ENCODE peak calls at places on chromosomes 16 and 17, in nine cellular contexts. One of them, this sample, is unnamed.

GRCh38 chr17:40106760-40107265 is 6.4 kb upstream of the NR1D1 start:
- DNase-seq in COR-L47: no peak
- DNase-seq in stimulated activated CD8-positive, alpha-beta memory T cell treated with anti-CD3 and anti-CD28 coated beads, Interleukin-4, amount 100 ng/mL, for 48 hours: no peak
- DNase-seq in nucleus accumbens: no peak
- DNase-seq in NCI-H1105: no peak
- DNase-seq in epithelial cell of esophagus: no peak
- DNase-seq in activated T-cell treated with anti-CD3 and anti-CD28 coated beads, Interleukin-2, amount 50 U/mL, for 4 hours: no peak
- DNase-seq in iris pigment epithelial cell: no peak
- DNase-seq in fibroblast of lung: peak; percentile 53
- DNase-seq in this sample: no peak

GRCh38 chr17:71438631-71439146 is 682.1 kb upstream of the SOX9 start:
- DNase-seq in NCI-H1105: peak; percentile 7
- DNase-seq in activated T-cell treated with anti-CD3 and anti-CD28 coated beads, Interleukin-2, amount 50 U/mL, for 4 hours: no peak
- DNase-seq in stimulated activated CD8-positive, alpha-beta memory T cell treated with anti-CD3 and anti-CD28 coated beads, Interleukin-4, amount 100 ng/mL, for 48 hours: no peak
- DNase-seq in fibroblast of lung: peak; percentile 97
- DNase-seq in epithelial cell of esophagus: peak; percentile 96
- DNase-seq in nucleus accumbens: no peak
- DNase-seq in iris pigment epithelial cell: peak; percentile 96
- DNase-seq in COR-L47: peak; percentile 4
- DNase-seq in this sample: peak; percentile 99

GRCh38 chr16:10511829-10512228 is 68.6 kb downstream of the EMP2 start:
- DNase-seq in iris pigment epithelial cell: no peak
- DNase-seq in epithelial cell of esophagus: peak; percentile 49
- DNase-seq in activated T-cell treated with anti-CD3 and anti-CD28 coated beads, Interleukin-2, amount 50 U/mL, for 4 hours: no peak
- DNase-seq in fibroblast of lung: no peak
- DNase-seq in NCI-H1105: no peak
- DNase-seq in stimulated activated CD8-positive, alpha-beta memory T cell treated with anti-CD3 and anti-CD28 coated beads, Interleukin-4, amount 100 ng/mL, for 48 hours: peak; percentile 41
- DNase-seq in COR-L47: no peak
- DNase-seq in nucleus accumbens: no peak
- DNase-seq in this sample: no peak

GRCh38 chr16:66970775-66971725 is 10.0 kb downstream of the CES3 start:
- DNase-seq in iris pigment epithelial cell: peak; percentile 74
- DNase-seq in stimulated activated CD8-positive, alpha-beta memory T cell treated with anti-CD3 and anti-CD28 coated beads, Interleukin-4, amount 100 ng/mL, for 48 hours: no peak
- DNase-seq in COR-L47: no peak
- DNase-seq in epithelial cell of esophagus: peak; percentile 43
- DNase-seq in nucleus accumbens: no peak
- DNase-seq in NCI-H1105: no peak
- DNase-seq in fibroblast of lung: no peak
- DNase-seq in activated T-cell treated with anti-CD3 and anti-CD28 coated beads, Interleukin-2, amount 50 U/mL, for 4 hours: no peak
- DNase-seq in this sample: peak; percentile 91

GRCh38 chr17:75769536-75769935 is 4.5 kb upstream of the GALK1 start:
- DNase-seq in fibroblast of lung: no peak
- DNase-seq in COR-L47: no peak
- DNase-seq in iris pigment epithelial cell: no peak
- DNase-seq in stimulated activated CD8-positive, alpha-beta memory T cell treated with anti-CD3 and anti-CD28 coated beads, Interleukin-4, amount 100 ng/mL, for 48 hours: no peak
- DNase-seq in nucleus accumbens: no peak
- DNase-seq in epithelial cell of esophagus: no peak
- DNase-seq in NCI-H1105: no peak
- DNase-seq in activated T-cell treated with anti-CD3 and anti-CD28 coated beads, Interleukin-2, amount 50 U/mL, for 4 hours: no peak
- DNase-seq in this sample: no peak

GRCh38 chr16:79848739-79849518 is 248.4 kb upstream of the MAF start:
- DNase-seq in iris pigment epithelial cell: no peak
- DNase-seq in fibroblast of lung: no peak
- DNase-seq in activated T-cell treated with anti-CD3 and anti-CD28 coated beads, Interleukin-2, amount 50 U/mL, for 4 hours: no peak
- DNase-seq in epithelial cell of esophagus: peak; percentile 73
- DNase-seq in COR-L47: no peak
- DNase-seq in NCI-H1105: no peak
- DNase-seq in stimulated activated CD8-positive, alpha-beta memory T cell treated with anti-CD3 and anti-CD28 coated beads, Interleukin-4, amount 100 ng/mL, for 48 hours: no peak
- DNase-seq in nucleus accumbens: no peak
- DNase-seq in this sample: no peak

GRCh38 chr16:86924537-86924936 is 346.2 kb downstream of the FOXL1 start:
- DNase-seq in nucleus accumbens: no peak
- DNase-seq in COR-L47: no peak
- DNase-seq in fibroblast of lung: peak; percentile 80
- DNase-seq in stimulated activated CD8-positive, alpha-beta memory T cell treated with anti-CD3 and anti-CD28 coated beads, Interleukin-4, amount 100 ng/mL, for 48 hours: no peak
- DNase-seq in activated T-cell treated with anti-CD3 and anti-CD28 coated beads, Interleukin-2, amount 50 U/mL, for 4 hours: no peak
- DNase-seq in NCI-H1105: no peak
- DNase-seq in iris pigment epithelial cell: peak; percentile 77
- DNase-seq in epithelial cell of esophagus: peak; percentile 62
- DNase-seq in this sample: peak; percentile 81

GRCh38 chr17:76569607-76570279 is 15.9 kb downstream of the ST6GALNAC2 start:
- DNase-seq in COR-L47: no peak
- DNase-seq in NCI-H1105: no peak
- DNase-seq in activated T-cell treated with anti-CD3 and anti-CD28 coated beads, Interleukin-2, amount 50 U/mL, for 4 hours: no peak
- DNase-seq in epithelial cell of esophagus: no peak
- DNase-seq in stimulated activated CD8-positive, alpha-beta memory T cell treated with anti-CD3 and anti-CD28 coated beads, Interleukin-4, amount 100 ng/mL, for 48 hours: no peak
- DNase-seq in fibroblast of lung: no peak
- DNase-seq in nucleus accumbens: peak; percentile 30
- DNase-seq in iris pigment epithelial cell: no peak
- DNase-seq in this sample: no peak

GRCh38 chr16:51968756-51969155 is 578.2 kb downstream of the TOX3 start:
- DNase-seq in fibroblast of lung: peak; percentile 53
- DNase-seq in epithelial cell of esophagus: no peak
- DNase-seq in COR-L47: no peak
- DNase-seq in iris pigment epithelial cell: peak; percentile 47
- DNase-seq in nucleus accumbens: no peak
- DNase-seq in activated T-cell treated with anti-CD3 and anti-CD28 coated beads, Interleukin-2, amount 50 U/mL, for 4 hours: no peak
- DNase-seq in stimulated activated CD8-positive, alpha-beta memory T cell treated with anti-CD3 and anti-CD28 coated beads, Interleukin-4, amount 100 ng/mL, for 48 hours: no peak
- DNase-seq in NCI-H1105: no peak
- DNase-seq in this sample: no peak

GRCh38 chr17:39402279-39402889 is 958 bp upstream of the FBXL20 start:
- DNase-seq in COR-L47: peak; percentile 93
- DNase-seq in nucleus accumbens: peak; percentile 70
- DNase-seq in iris pigment epithelial cell: peak; percentile 95
- DNase-seq in stimulated activated CD8-positive, alpha-beta memory T cell treated with anti-CD3 and anti-CD28 coated beads, Interleukin-4, amount 100 ng/mL, for 48 hours: peak; percentile 95
- DNase-seq in fibroblast of lung: peak; percentile 91
- DNase-seq in epithelial cell of esophagus: peak; percentile 97
- DNase-seq in NCI-H1105: peak; percentile 93
- DNase-seq in activated T-cell treated with anti-CD3 and anti-CD28 coated beads, Interleukin-2, amount 50 U/mL, for 4 hours: peak; percentile 75
- DNase-seq in this sample: peak; percentile 98

GRCh38 chr16:749010-749409 is 8.2 kb upstream of the CIAO3 start:
- DNase-seq in COR-L47: no peak
- DNase-seq in NCI-H1105: no peak
- DNase-seq in activated T-cell treated with anti-CD3 and anti-CD28 coated beads, Interleukin-2, amount 50 U/mL, for 4 hours: no peak
- DNase-seq in iris pigment epithelial cell: peak; percentile 78
- DNase-seq in fibroblast of lung: peak; percentile 55
- DNase-seq in nucleus accumbens: no peak
- DNase-seq in epithelial cell of esophagus: peak; percentile 69
- DNase-seq in stimulated activated CD8-positive, alpha-beta memory T cell treated with anti-CD3 and anti-CD28 coated beads, Interleukin-4, amount 100 ng/mL, for 48 hours: no peak
- DNase-seq in this sample: peak; percentile 50

GRCh38 chr17:44343510-44344209 is 1.4 kb upstream of the GRN start:
- DNase-seq in fibroblast of lung: no peak
- DNase-seq in activated T-cell treated with anti-CD3 and anti-CD28 coated beads, Interleukin-2, amount 50 U/mL, for 4 hours: no peak
- DNase-seq in NCI-H1105: no peak
- DNase-seq in nucleus accumbens: no peak
- DNase-seq in iris pigment epithelial cell: no peak
- DNase-seq in epithelial cell of esophagus: no peak
- DNase-seq in stimulated activated CD8-positive, alpha-beta memory T cell treated with anti-CD3 and anti-CD28 coated beads, Interleukin-4, amount 100 ng/mL, for 48 hours: no peak
- DNase-seq in COR-L47: no peak
- DNase-seq in this sample: no peak

GRCh38 chr17:65181237-65182061 is 44.3 kb downstream of the RGS9 start:
- DNase-seq in NCI-H1105: no peak
- DNase-seq in epithelial cell of esophagus: no peak
- DNase-seq in iris pigment epithelial cell: no peak
- DNase-seq in nucleus accumbens: no peak
- DNase-seq in fibroblast of lung: no peak
- DNase-seq in activated T-cell treated with anti-CD3 and anti-CD28 coated beads, Interleukin-2, amount 50 U/mL, for 4 hours: no peak
- DNase-seq in stimulated activated CD8-positive, alpha-beta memory T cell treated with anti-CD3 and anti-CD28 coated beads, Interleukin-4, amount 100 ng/mL, for 48 hours: peak; percentile 71
- DNase-seq in COR-L47: no peak
- DNase-seq in this sample: no peak

GRCh38 chr16:47732122-47732805 is 271.1 kb downstream of the PHKB start:
- DNase-seq in activated T-cell treated with anti-CD3 and anti-CD28 coated beads, Interleukin-2, amount 50 U/mL, for 4 hours: no peak
- DNase-seq in stimulated activated CD8-positive, alpha-beta memory T cell treated with anti-CD3 and anti-CD28 coated beads, Interleukin-4, amount 100 ng/mL, for 48 hours: no peak
- DNase-seq in nucleus accumbens: no peak
- DNase-seq in fibroblast of lung: peak; percentile 94
- DNase-seq in COR-L47: no peak
- DNase-seq in epithelial cell of esophagus: peak; percentile 84
- DNase-seq in NCI-H1105: no peak
- DNase-seq in iris pigment epithelial cell: peak; percentile 95
- DNase-seq in this sample: peak; percentile 89

GRCh38 chr17:28895794-28896447 is 1.6 kb downstream of the FLOT2 start:
- DNase-seq in COR-L47: no peak
- DNase-seq in iris pigment epithelial cell: no peak
- DNase-seq in epithelial cell of esophagus: no peak
- DNase-seq in NCI-H1105: no peak
- DNase-seq in nucleus accumbens: no peak
- DNase-seq in stimulated activated CD8-positive, alpha-beta memory T cell treated with anti-CD3 and anti-CD28 coated beads, Interleukin-4, amount 100 ng/mL, for 48 hours: no peak
- DNase-seq in fibroblast of lung: no peak
- DNase-seq in activated T-cell treated with anti-CD3 and anti-CD28 coated beads, Interleukin-2, amount 50 U/mL, for 4 hours: no peak
- DNase-seq in this sample: no peak

GRCh38 chr17:75604034-75604695 is 16.6 kb downstream of the MYO15B start:
- DNase-seq in NCI-H1105: no peak
- DNase-seq in epithelial cell of esophagus: peak; percentile 47
- DNase-seq in activated T-cell treated with anti-CD3 and anti-CD28 coated beads, Interleukin-2, amount 50 U/mL, for 4 hours: no peak
- DNase-seq in stimulated activated CD8-positive, alpha-beta memory T cell treated with anti-CD3 and anti-CD28 coated beads, Interleukin-4, amount 100 ng/mL, for 48 hours: no peak
- DNase-seq in fibroblast of lung: no peak
- DNase-seq in COR-L47: no peak
- DNase-seq in nucleus accumbens: no peak
- DNase-seq in iris pigment epithelial cell: no peak
- DNase-seq in this sample: no peak

GRCh38 chr17:67718325-67718941 is 697 bp downstream of the NOL11 start:
- DNase-seq in fibroblast of lung: peak; percentile 13
- DNase-seq in activated T-cell treated with anti-CD3 and anti-CD28 coated beads, Interleukin-2, amount 50 U/mL, for 4 hours: peak; percentile 15
- DNase-seq in NCI-H1105: peak; percentile 11
- DNase-seq in iris pigment epithelial cell: peak; percentile 41
- DNase-seq in epithelial cell of esophagus: peak; percentile 51
- DNase-seq in stimulated activated CD8-positive, alpha-beta memory T cell treated with anti-CD3 and anti-CD28 coated beads, Interleukin-4, amount 100 ng/mL, for 48 hours: peak; percentile 64
- DNase-seq in COR-L47: no peak
- DNase-seq in nucleus accumbens: no peak
- DNase-seq in this sample: peak; percentile 84

GRCh38 chr16:19980866-19981265 is 92.8 kb downstream of the GPR139 start:
- DNase-seq in fibroblast of lung: no peak
- DNase-seq in COR-L47: no peak
- DNase-seq in nucleus accumbens: no peak
- DNase-seq in iris pigment epithelial cell: peak; percentile 22
- DNase-seq in stimulated activated CD8-positive, alpha-beta memory T cell treated with anti-CD3 and anti-CD28 coated beads, Interleukin-4, amount 100 ng/mL, for 48 hours: no peak
- DNase-seq in activated T-cell treated with anti-CD3 and anti-CD28 coated beads, Interleukin-2, amount 50 U/mL, for 4 hours: no peak
- DNase-seq in epithelial cell of esophagus: no peak
- DNase-seq in NCI-H1105: no peak
- DNase-seq in this sample: peak; percentile 10

GRCh38 chr17:41547921-41548843 is 20.1 kb upstream of the KRT19 start:
- DNase-seq in nucleus accumbens: no peak
- DNase-seq in fibroblast of lung: peak; percentile 94
- DNase-seq in epithelial cell of esophagus: peak; percentile 99
- DNase-seq in stimulated activated CD8-positive, alpha-beta memory T cell treated with anti-CD3 and anti-CD28 coated beads, Interleukin-4, amount 100 ng/mL, for 48 hours: peak; percentile 84
- DNase-seq in iris pigment epithelial cell: peak; percentile 98
- DNase-seq in activated T-cell treated with anti-CD3 and anti-CD28 coated beads, Interleukin-2, amount 50 U/mL, for 4 hours: peak; percentile 39
- DNase-seq in COR-L47: no peak
- DNase-seq in NCI-H1105: no peak
- DNase-seq in this sample: peak; percentile 98

GRCh38 chr16:11985250-11985649 is 8.7 kb downstream of the SNX29 start:
- DNase-seq in stimulated activated CD8-positive, alpha-beta memory T cell treated with anti-CD3 and anti-CD28 coated beads, Interleukin-4, amount 100 ng/mL, for 48 hours: no peak
- DNase-seq in NCI-H1105: no peak
- DNase-seq in epithelial cell of esophagus: no peak
- DNase-seq in COR-L47: no peak
- DNase-seq in fibroblast of lung: no peak
- DNase-seq in activated T-cell treated with anti-CD3 and anti-CD28 coated beads, Interleukin-2, amount 50 U/mL, for 4 hours: no peak
- DNase-seq in nucleus accumbens: no peak
- DNase-seq in iris pigment epithelial cell: peak; percentile 14
- DNase-seq in this sample: no peak

GRCh38 chr17:68053237-68054030 is 17.9 kb downstream of the KPNA2 start:
- DNase-seq in nucleus accumbens: no peak
- DNase-seq in fibroblast of lung: peak; percentile 91
- DNase-seq in activated T-cell treated with anti-CD3 and anti-CD28 coated beads, Interleukin-2, amount 50 U/mL, for 4 hours: no peak
- DNase-seq in epithelial cell of esophagus: peak; percentile 21
- DNase-seq in stimulated activated CD8-positive, alpha-beta memory T cell treated with anti-CD3 and anti-CD28 coated beads, Interleukin-4, amount 100 ng/mL, for 48 hours: no peak
- DNase-seq in iris pigment epithelial cell: no peak
- DNase-seq in COR-L47: no peak
- DNase-seq in NCI-H1105: no peak
- DNase-seq in this sample: peak; percentile 72

GRCh38 chr16:23959069-23959800 is 123.5 kb downstream of the PRKCB start:
- DNase-seq in NCI-H1105: no peak
- DNase-seq in COR-L47: no peak
- DNase-seq in iris pigment epithelial cell: no peak
- DNase-seq in activated T-cell treated with anti-CD3 and anti-CD28 coated beads, Interleukin-2, amount 50 U/mL, for 4 hours: no peak
- DNase-seq in epithelial cell of esophagus: no peak
- DNase-seq in fibroblast of lung: no peak
- DNase-seq in stimulated activated CD8-positive, alpha-beta memory T cell treated with anti-CD3 and anti-CD28 coated beads, Interleukin-4, amount 100 ng/mL, for 48 hours: no peak
- DNase-seq in nucleus accumbens: no peak
- DNase-seq in this sample: no peak

GRCh38 chr17:82241183-82241925 is 12.5 kb downstream of the SLC16A3 start:
- DNase-seq in COR-L47: no peak
- DNase-seq in epithelial cell of esophagus: peak; percentile 81
- DNase-seq in fibroblast of lung: peak; percentile 67
- DNase-seq in NCI-H1105: no peak
- DNase-seq in activated T-cell treated with anti-CD3 and anti-CD28 coated beads, Interleukin-2, amount 50 U/mL, for 4 hours: no peak
- DNase-seq in nucleus accumbens: no peak
- DNase-seq in iris pigment epithelial cell: peak; percentile 64
- DNase-seq in stimulated activated CD8-positive, alpha-beta memory T cell treated with anti-CD3 and anti-CD28 coated beads, Interleukin-4, amount 100 ng/mL, for 48 hours: peak; percentile 64
- DNase-seq in this sample: peak; percentile 84

GRCh38 chr17:17789828-17790672 is 46.7 kb downstream of the SREBF1 start:
- DNase-seq in nucleus accumbens: no peak
- DNase-seq in fibroblast of lung: no peak
- DNase-seq in iris pigment epithelial cell: no peak
- DNase-seq in NCI-H1105: no peak
- DNase-seq in activated T-cell treated with anti-CD3 and anti-CD28 coated beads, Interleukin-2, amount 50 U/mL, for 4 hours: no peak
- DNase-seq in COR-L47: no peak
- DNase-seq in epithelial cell of esophagus: no peak
- DNase-seq in stimulated activated CD8-positive, alpha-beta memory T cell treated with anti-CD3 and anti-CD28 coated beads, Interleukin-4, amount 100 ng/mL, for 48 hours: no peak
- DNase-seq in this sample: no peak

GRCh38 chr16:31242197-31242596 is 17.6 kb upstream of the ITGAM start:
- DNase-seq in fibroblast of lung: peak; percentile 1
- DNase-seq in epithelial cell of esophagus: peak; percentile 75
- DNase-seq in iris pigment epithelial cell: peak; percentile 31
- DNase-seq in COR-L47: no peak
- DNase-seq in NCI-H1105: no peak
- DNase-seq in activated T-cell treated with anti-CD3 and anti-CD28 coated beads, Interleukin-2, amount 50 U/mL, for 4 hours: no peak
- DNase-seq in stimulated activated CD8-positive, alpha-beta memory T cell treated with anti-CD3 and anti-CD28 coated beads, Interleukin-4, amount 100 ng/mL, for 48 hours: no peak
- DNase-seq in nucleus accumbens: no peak
- DNase-seq in this sample: no peak

GRCh38 chr17:44636562-44636961 is 19.7 kb upstream of the MEIOC start:
- DNase-seq in nucleus accumbens: no peak
- DNase-seq in epithelial cell of esophagus: peak; percentile 50
- DNase-seq in fibroblast of lung: peak; percentile 81
- DNase-seq in NCI-H1105: no peak
- DNase-seq in stimulated activated CD8-positive, alpha-beta memory T cell treated with anti-CD3 and anti-CD28 coated beads, Interleukin-4, amount 100 ng/mL, for 48 hours: no peak
- DNase-seq in iris pigment epithelial cell: peak; percentile 62
- DNase-seq in COR-L47: peak; percentile 44
- DNase-seq in activated T-cell treated with anti-CD3 and anti-CD28 coated beads, Interleukin-2, amount 50 U/mL, for 4 hours: no peak
- DNase-seq in this sample: peak; percentile 67

GRCh38 chr17:14373587-14374259 is 72.8 kb downstream of the HS3ST3B1 start:
- DNase-seq in stimulated activated CD8-positive, alpha-beta memory T cell treated with anti-CD3 and anti-CD28 coated beads, Interleukin-4, amount 100 ng/mL, for 48 hours: no peak
- DNase-seq in epithelial cell of esophagus: peak; percentile 52
- DNase-seq in iris pigment epithelial cell: peak; percentile 69
- DNase-seq in fibroblast of lung: peak; percentile 25
- DNase-seq in nucleus accumbens: no peak
- DNase-seq in NCI-H1105: no peak
- DNase-seq in COR-L47: no peak
- DNase-seq in activated T-cell treated with anti-CD3 and anti-CD28 coated beads, Interleukin-2, amount 50 U/mL, for 4 hours: no peak
- DNase-seq in this sample: peak; percentile 29

GRCh38 chr17:2594657-2595085 is 1.2 kb downstream of the PAFAH1B1 start:
- DNase-seq in iris pigment epithelial cell: peak; percentile 7
- DNase-seq in activated T-cell treated with anti-CD3 and anti-CD28 coated beads, Interleukin-2, amount 50 U/mL, for 4 hours: no peak
- DNase-seq in nucleus accumbens: peak; percentile 20
- DNase-seq in stimulated activated CD8-positive, alpha-beta memory T cell treated with anti-CD3 and anti-CD28 coated beads, Interleukin-4, amount 100 ng/mL, for 48 hours: peak; percentile 47
- DNase-seq in epithelial cell of esophagus: no peak
- DNase-seq in fibroblast of lung: no peak
- DNase-seq in NCI-H1105: no peak
- DNase-seq in COR-L47: no peak
- DNase-seq in this sample: peak; percentile 37

GRCh38 chr17:60036796-60037677 is 41.7 kb downstream of the HEATR6 start:
- DNase-seq in nucleus accumbens: no peak
- DNase-seq in epithelial cell of esophagus: peak; percentile 80
- DNase-seq in fibroblast of lung: peak; percentile 58
- DNase-seq in activated T-cell treated with anti-CD3 and anti-CD28 coated beads, Interleukin-2, amount 50 U/mL, for 4 hours: peak; percentile 62
- DNase-seq in NCI-H1105: no peak
- DNase-seq in iris pigment epithelial cell: peak; percentile 58
- DNase-seq in stimulated activated CD8-positive, alpha-beta memory T cell treated with anti-CD3 and anti-CD28 coated beads, Interleukin-4, amount 100 ng/mL, for 48 hours: peak; percentile 80
- DNase-seq in COR-L47: peak; percentile 64
- DNase-seq in this sample: peak; percentile 83

GRCh38 chr17:56834380-56835258 is 668 bp downstream of the DGKE start:
- DNase-seq in activated T-cell treated with anti-CD3 and anti-CD28 coated beads, Interleukin-2, amount 50 U/mL, for 4 hours: peak; percentile 65
- DNase-seq in fibroblast of lung: peak; percentile 6
- DNase-seq in COR-L47: peak; percentile 75
- DNase-seq in stimulated activated CD8-positive, alpha-beta memory T cell treated with anti-CD3 and anti-CD28 coated beads, Interleukin-4, amount 100 ng/mL, for 48 hours: peak; percentile 77
- DNase-seq in nucleus accumbens: no peak
- DNase-seq in NCI-H1105: peak; percentile 46
- DNase-seq in iris pigment epithelial cell: peak; percentile 23
- DNase-seq in epithelial cell of esophagus: peak; percentile 49
- DNase-seq in this sample: peak; percentile 56